ENCODE peak calls at places on chromosomes 3 and 15, in six cellular contexts. One of them, this sample, is unnamed.

GRCh38 chr3:73623996-73624362 is 762 bp downstream of the PDZRN3 start:
- DNase-seq in A549: no peak
- DNase-seq in uterus: peak; percentile 55
- DNase-seq in heart left ventricle: peak; percentile 78
- DNase-seq in esophagus squamous epithelium: no peak
- DNase-seq in body of pancreas: peak; percentile 71
- DNase-seq in this sample: peak; percentile 57

GRCh38 chr3:14371573-14372474 is 30.6 kb upstream of the SLC6A6 start:
- DNase-seq in A549: peak; percentile 79
- DNase-seq in uterus: no peak
- DNase-seq in heart left ventricle: peak; percentile 89
- DNase-seq in esophagus squamous epithelium: peak; percentile 17
- DNase-seq in body of pancreas: peak; percentile 75
- DNase-seq in this sample: no peak

GRCh38 chr3:2920103-2920502 is 190.1 kb downstream of the IL5RA start:
- DNase-seq in A549: no peak
- DNase-seq in uterus: no peak
- DNase-seq in heart left ventricle: no peak
- DNase-seq in esophagus squamous epithelium: no peak
- DNase-seq in body of pancreas: no peak
- DNase-seq in this sample: no peak

GRCh38 chr3:13674538-13675185 is 125.7 kb downstream of the FBLN2 start:
- DNase-seq in A549: no peak
- DNase-seq in uterus: no peak
- DNase-seq in heart left ventricle: no peak
- DNase-seq in esophagus squamous epithelium: no peak
- DNase-seq in body of pancreas: no peak
- DNase-seq in this sample: no peak

GRCh38 chr15:74306801-74307217 is 60.6 kb downstream of the CYP11A1 start:
- DNase-seq in A549: no peak
- DNase-seq in uterus: no peak
- DNase-seq in heart left ventricle: no peak
- DNase-seq in esophagus squamous epithelium: no peak
- DNase-seq in body of pancreas: no peak
- DNase-seq in this sample: no peak

GRCh38 chr3:112778298-112779008 is 68.2 kb downstream of the CD200R1L start:
- DNase-seq in A549: no peak
- DNase-seq in uterus: no peak
- DNase-seq in heart left ventricle: no peak
- DNase-seq in esophagus squamous epithelium: no peak
- DNase-seq in body of pancreas: no peak
- DNase-seq in this sample: no peak

GRCh38 chr3:160577551-160578195 is 12.3 kb upstream of the KPNA4 start:
- DNase-seq in A549: no peak
- DNase-seq in uterus: no peak
- DNase-seq in heart left ventricle: no peak
- DNase-seq in esophagus squamous epithelium: no peak
- DNase-seq in body of pancreas: peak; percentile 19
- DNase-seq in this sample: no peak

GRCh38 chr3:34504755-34505154 is 706.3 kb downstream of the PDCD6IP start:
- DNase-seq in A549: no peak
- DNase-seq in uterus: peak; percentile 12
- DNase-seq in heart left ventricle: no peak
- DNase-seq in esophagus squamous epithelium: no peak
- DNase-seq in body of pancreas: no peak
- DNase-seq in this sample: no peak

DNA sequence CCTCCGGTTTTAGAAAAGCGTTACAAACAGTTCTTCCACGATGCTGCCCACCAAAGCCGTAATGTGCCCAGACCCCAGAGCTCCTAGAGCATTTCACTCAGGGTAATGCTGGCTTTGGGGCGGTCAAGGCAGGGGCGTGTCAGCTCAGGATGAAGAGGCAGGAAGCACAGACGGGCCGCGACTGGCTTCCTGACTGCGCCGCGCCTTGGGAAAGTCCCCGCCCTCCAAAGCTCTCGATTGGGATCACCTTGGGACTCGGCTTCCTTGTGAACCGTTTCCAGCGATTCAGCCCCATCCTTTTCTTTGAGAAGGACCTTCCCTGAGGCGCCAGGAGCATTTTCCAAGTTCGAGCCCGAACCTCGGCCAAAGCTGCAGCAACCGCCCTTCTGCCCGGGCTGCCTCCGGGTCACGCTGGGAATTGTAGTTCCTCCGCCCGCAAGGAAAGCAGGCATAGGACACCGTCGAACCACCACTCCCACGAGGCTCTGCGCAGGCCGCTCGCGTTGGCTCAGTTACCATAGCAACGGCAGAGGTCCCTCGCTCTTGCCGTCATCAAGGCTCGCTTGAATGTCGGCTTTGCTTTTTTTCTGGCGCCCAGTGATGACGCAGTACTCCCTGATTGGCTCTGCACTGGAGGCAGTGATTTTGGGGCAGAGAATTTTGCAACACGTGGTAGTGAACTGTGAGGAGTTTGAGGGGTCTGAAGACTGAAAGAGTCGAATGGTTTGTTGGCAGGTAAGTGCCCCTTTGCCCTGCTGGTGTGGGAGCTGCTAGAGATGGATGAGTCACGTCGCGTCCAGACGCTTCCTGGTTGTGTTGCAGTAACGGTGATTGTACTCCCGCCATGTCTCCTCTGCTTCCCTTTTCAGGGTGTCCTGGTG is at the start of the genes CCDC191 and QTRT2:
- DNase-seq in A549: peak; percentile 86
- DNase-seq in uterus: peak; percentile 98
- DNase-seq in heart left ventricle: peak; percentile 98
- DNase-seq in esophagus squamous epithelium: peak; percentile 91
- DNase-seq in body of pancreas: peak; percentile 99
- DNase-seq in this sample: peak; percentile 98
- TF ChIP-seq POLR2A in A549: peak; percentile 71
- TF ChIP-seq POLR2A in uterus: peak; percentile 46
- TF ChIP-seq POLR2A in heart left ventricle: no peak
- TF ChIP-seq POLR2A in esophagus squamous epithelium: no peak
- TF ChIP-seq POLR2A in body of pancreas: no peak
- TF ChIP-seq POLR2A in this sample: peak; percentile 47

DNA sequence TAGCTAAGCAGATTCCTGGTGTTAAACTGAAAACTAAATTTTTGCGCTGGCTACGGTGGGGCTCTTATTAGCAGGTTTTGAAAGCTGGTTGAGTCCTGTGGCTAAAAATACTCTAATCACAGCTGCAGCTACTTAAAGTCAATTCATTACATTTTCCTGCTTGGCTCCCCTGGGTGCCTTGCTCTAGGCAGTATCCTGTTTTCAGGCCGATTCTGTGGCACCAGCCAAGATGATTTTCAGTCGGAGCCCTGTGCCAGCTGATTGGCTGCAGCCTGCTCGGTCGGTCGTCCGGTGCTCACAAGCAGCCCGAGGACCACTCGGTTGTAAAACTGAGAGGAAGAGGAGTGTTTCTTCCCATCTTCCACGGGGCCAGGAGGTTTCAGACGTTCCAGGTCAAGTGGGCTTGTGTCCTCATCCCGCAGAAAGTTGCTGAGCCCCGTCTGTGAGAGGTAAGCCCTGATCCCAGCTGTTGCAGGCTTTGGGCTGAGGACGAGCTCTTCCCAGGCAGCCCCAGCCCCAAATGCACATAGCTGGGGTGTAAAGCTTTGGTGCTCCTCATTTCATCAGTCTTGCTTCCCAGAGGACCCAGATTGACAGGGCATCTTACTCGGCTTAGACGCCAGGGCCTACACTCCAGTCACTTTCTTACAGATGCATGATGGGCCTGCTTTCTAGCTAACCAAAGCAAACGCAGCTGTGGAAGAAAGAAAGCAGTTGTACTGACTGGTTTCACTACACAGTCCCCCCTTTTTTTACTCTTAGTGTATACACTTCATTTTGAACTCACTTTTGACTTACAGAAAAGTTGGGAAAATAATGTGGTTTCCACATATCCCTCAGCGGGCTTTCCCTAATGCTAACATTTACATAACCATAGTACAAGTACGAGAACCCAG is 15.9 kb downstream of the LYSMD4 start:
- DNase-seq in A549: no peak
- DNase-seq in uterus: no peak
- DNase-seq in heart left ventricle: peak; percentile 66
- DNase-seq in esophagus squamous epithelium: no peak
- DNase-seq in body of pancreas: no peak
- DNase-seq in this sample: no peak
- TF ChIP-seq POLR2A in A549: no peak
- TF ChIP-seq POLR2A in uterus: no peak
- TF ChIP-seq POLR2A in heart left ventricle: no peak
- TF ChIP-seq POLR2A in esophagus squamous epithelium: no peak
- TF ChIP-seq POLR2A in body of pancreas: no peak
- TF ChIP-seq POLR2A in this sample: no peak

GRCh38 chr15:50426428-50426827 is 2.2 kb downstream of the USP8 start:
- DNase-seq in A549: no peak
- DNase-seq in uterus: no peak
- DNase-seq in heart left ventricle: no peak
- DNase-seq in esophagus squamous epithelium: no peak
- DNase-seq in body of pancreas: no peak
- DNase-seq in this sample: no peak
- TF ChIP-seq POLR2A in A549: no peak
- TF ChIP-seq POLR2A in uterus: no peak
- TF ChIP-seq POLR2A in heart left ventricle: no peak
- TF ChIP-seq POLR2A in esophagus squamous epithelium: no peak
- TF ChIP-seq POLR2A in body of pancreas: no peak
- TF ChIP-seq POLR2A in this sample: no peak

DNA sequence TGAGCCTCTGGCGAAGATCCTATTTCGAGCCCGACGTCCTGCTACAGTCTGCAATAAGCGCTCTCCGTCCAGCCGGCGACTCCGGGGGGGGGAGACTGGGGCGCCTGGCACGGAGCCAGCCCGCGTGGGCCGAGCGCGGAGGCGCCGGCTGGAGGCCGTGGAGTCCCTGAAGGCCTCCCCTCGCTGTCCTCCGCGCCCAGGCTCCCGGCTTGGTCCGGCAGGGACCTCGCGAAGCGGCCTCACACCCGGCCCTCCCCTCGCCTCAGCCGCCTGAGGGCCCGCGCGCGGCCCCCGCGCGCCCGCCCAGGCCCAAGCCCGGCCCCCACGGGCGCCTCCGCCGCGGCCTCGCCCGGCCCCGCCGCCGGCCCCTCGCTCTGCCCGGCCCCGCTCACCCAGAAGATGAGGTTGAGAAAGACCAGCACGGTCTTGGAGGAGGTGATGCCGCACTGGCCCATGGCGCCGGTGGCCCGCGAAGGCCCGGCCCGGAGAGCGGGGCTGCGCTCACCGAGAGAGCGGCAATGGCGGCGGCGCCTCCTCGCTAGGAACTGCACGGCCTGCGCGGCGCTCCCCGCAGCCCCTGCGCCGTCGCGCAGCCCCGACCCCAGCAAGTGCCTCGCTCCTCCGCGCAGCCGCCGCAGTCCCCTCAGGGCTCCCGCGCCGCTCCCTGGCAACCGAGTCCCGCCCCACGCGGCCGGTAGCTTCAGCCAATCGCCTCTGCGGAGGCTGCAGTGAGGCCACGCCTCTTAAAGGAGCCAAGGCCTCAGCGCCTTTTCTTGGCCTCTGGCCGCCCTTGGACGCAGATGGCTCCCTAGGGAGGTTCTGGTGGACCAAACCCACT is at the start of gene TSPAN3:
- DNase-seq in A549: peak; percentile 96
- DNase-seq in uterus: peak; percentile 94
- DNase-seq in heart left ventricle: peak; percentile 97
- DNase-seq in esophagus squamous epithelium: peak; percentile 22
- DNase-seq in body of pancreas: peak; percentile 94
- DNase-seq in this sample: peak; percentile 79
- TF ChIP-seq POLR2A in A549: peak; percentile 95
- TF ChIP-seq POLR2A in uterus: peak; percentile 91
- TF ChIP-seq POLR2A in heart left ventricle: peak; percentile 43
- TF ChIP-seq POLR2A in esophagus squamous epithelium: peak; percentile 81
- TF ChIP-seq POLR2A in body of pancreas: peak; percentile 74
- TF ChIP-seq POLR2A in this sample: peak; percentile 90

GRCh38 chr3:130854208-130854864 is 39.5 kb upstream of the ATP2C1 start:
- DNase-seq in A549: no peak
- DNase-seq in uterus: no peak
- DNase-seq in heart left ventricle: no peak
- DNase-seq in esophagus squamous epithelium: no peak
- DNase-seq in body of pancreas: no peak
- DNase-seq in this sample: no peak

DNA sequence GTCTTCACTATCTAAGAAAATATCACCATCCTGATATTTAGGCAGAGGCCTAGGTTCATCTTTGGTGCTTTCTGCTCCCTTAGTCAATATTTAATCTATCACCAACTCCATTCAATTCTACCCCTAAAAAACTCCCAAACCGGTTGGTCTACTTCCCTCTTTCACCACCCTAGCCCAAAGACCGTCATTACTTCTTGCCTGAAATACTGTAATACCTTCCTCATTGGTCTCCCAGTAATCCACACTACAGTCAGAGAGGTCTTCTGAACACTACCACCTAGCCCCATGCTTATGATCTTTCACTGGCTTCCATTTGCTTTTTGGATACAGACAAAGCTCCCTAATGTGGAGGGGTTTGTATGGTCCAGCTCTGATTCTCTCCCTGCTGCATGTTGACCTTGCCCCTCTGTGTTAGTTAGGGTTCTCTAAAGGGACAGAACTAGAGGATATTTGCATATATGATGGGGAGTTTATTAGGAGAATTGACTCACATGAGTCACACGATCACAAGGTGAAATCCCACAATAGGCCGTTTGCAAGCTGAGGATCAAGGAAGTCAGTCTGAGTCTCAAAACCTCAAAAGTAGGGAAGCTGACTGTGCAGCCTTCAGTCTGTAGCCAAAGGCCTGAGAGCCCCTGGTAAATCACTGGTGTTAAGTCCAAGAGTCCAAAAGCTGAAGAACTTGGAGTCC is 36.4 kb upstream of the ATP2C1 start:
- DNase-seq in A549: no peak
- DNase-seq in uterus: no peak
- DNase-seq in heart left ventricle: no peak
- DNase-seq in esophagus squamous epithelium: no peak
- DNase-seq in body of pancreas: no peak
- DNase-seq in this sample: no peak
- TF ChIP-seq POLR2A in A549: no peak
- TF ChIP-seq POLR2A in uterus: no peak
- TF ChIP-seq POLR2A in heart left ventricle: no peak
- TF ChIP-seq POLR2A in esophagus squamous epithelium: no peak
- TF ChIP-seq POLR2A in body of pancreas: no peak
- TF ChIP-seq POLR2A in this sample: no peak

DNA sequence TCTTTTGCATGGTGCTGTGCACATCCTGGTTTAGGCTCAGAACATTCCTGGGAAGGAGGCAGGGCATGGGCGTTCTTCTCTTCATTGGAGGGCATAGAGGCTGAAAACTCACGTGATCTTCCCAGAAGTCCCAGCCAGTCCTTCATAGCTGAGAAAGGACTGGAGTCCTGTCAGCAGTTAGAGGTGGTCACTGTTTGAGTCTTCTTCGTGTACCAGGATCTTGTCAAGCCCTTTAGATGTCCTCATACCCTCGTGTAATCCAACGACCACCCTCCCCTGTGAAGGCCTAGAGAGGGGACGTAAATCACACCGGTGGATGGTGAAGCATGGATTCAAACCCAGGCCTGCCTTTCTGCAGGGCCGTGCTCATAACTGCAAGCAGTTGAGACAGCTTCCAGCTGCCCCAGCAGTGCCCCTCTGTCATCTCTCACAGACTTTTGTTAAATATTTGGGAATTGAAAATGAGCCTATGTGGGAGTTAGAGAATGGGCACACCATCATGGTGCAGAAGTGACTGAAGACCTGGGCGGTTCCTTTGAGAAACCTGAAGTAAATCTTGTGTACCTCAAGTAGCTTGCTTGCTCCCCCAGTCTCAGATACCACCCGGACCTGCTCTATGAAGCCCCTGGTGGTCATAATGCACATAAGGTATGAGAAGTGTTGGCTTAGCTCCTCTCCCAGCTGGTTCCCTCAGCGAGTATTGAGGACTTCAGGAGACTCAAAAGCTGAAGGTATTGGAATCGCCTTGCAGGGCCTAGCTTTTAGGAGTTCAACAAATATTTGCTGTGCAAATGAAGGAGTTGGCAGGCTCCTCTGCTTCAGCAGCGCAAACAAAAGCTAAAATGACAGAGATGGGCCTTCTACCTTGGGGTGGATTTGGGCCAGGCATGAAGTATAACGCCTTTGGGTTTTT is 1.4 kb downstream of the CMTM8 start:
- DNase-seq in A549: peak; percentile 79
- DNase-seq in uterus: no peak
- DNase-seq in heart left ventricle: no peak
- DNase-seq in esophagus squamous epithelium: no peak
- DNase-seq in body of pancreas: peak; percentile 73
- DNase-seq in this sample: peak; percentile 51
- TF ChIP-seq POLR2A in A549: no peak
- TF ChIP-seq POLR2A in uterus: no peak
- TF ChIP-seq POLR2A in heart left ventricle: no peak
- TF ChIP-seq POLR2A in esophagus squamous epithelium: no peak
- TF ChIP-seq POLR2A in body of pancreas: no peak
- TF ChIP-seq POLR2A in this sample: no peak